ENCODE peak calls at places on chromosome 9, in nine cellular contexts. J is NB4, F is astrocyte, X is mucosa of descending colon, Z is fibroblast of lung, S is upper lobe of right lung, H is GM12865, W is AG10803, T is fibroblast of the aortic adventitia. P is an unnamed sample.
A peak's percentile ranks its signal among the peaks of the same experiment; 100 is the strongest.

GRCh38 chr9:69697475-69697874 is 25.3 kb upstream of the APBA1 start:
- DNase-seq in J (no peak), F (no peak), X (no peak), Z (no peak), S (no peak), H (no peak), W (no peak), T (no peak), P (no peak)

GRCh38 chr9:82101475-82101874 is 112.9 kb downstream of the SPATA31D1 start:
- DNase-seq in J (peak; percentile 5), F (no peak), X (no peak), Z (no peak), S (no peak), H (peak; percentile 2), W (no peak), T (no peak), P (no peak)

GRCh38 chr9:130265431-130266235 is at the start of gene HMCN2:
- DNase-seq in J (peak; percentile 40), F (no peak), X (no peak), Z (no peak), S (no peak), H (no peak), W (no peak), T (no peak), P (no peak)

GRCh38 chr9:94039786-94040185 is 44.5 kb upstream of the PTPDC1 start:
- DNase-seq in J (no peak), F (no peak), X (no peak), Z (no peak), S (no peak), H (no peak), W (no peak), T (no peak), P (no peak)

GRCh38 chr9:131960805-131961495 is 118.7 kb downstream of the MED27 start:
- DNase-seq in J (no peak), F (peak; percentile 60), X (no peak), Z (no peak), S (no peak), H (no peak), W (no peak), T (no peak), P (no peak)

GRCh38 chr9:34089311-34089710 is 37.2 kb downstream of the DCAF12 start:
- DNase-seq in J (no peak), F (peak; percentile 30), X (no peak), Z (no peak), S (no peak), H (no peak), W (no peak), T (no peak), P (no peak)

GRCh38 chr9:34993502-34994428 is 4.2 kb downstream of the DNAJB5 start:
- DNase-seq in J (peak; percentile 60), F (peak; percentile 73), X (peak; percentile 63), Z (peak; percentile 91), S (peak; percentile 53), H (peak; percentile 54), W (peak; percentile 58), T (peak; percentile 80), P (no peak)

GRCh38 chr9:4022435-4023067 is 277.3 kb downstream of the GLIS3 start:
- DNase-seq in J (no peak), F (no peak), X (no peak), Z (peak; percentile 12), S (no peak), H (no peak), W (no peak), T (no peak), P (no peak)

GRCh38 chr9:86413966-86414880 is 60.0 kb upstream of the TUT7 start:
- DNase-seq in J (peak; percentile 28), F (peak; percentile 12), X (no peak), Z (peak; percentile 69), S (no peak), H (peak; percentile 18), W (peak; percentile 51), T (peak; percentile 71), P (no peak)

GRCh38 chr9:133666845-133667244 is 30.7 kb downstream of the DBH start:
- DNase-seq in J (no peak), F (no peak), X (no peak), Z (no peak), S (no peak), H (no peak), W (no peak), T (no peak), P (no peak)

GRCh38 chr9:35553670-35554543 is 51.2 kb upstream of the TESK1 start:
- DNase-seq in J (peak; percentile 85), F (peak; percentile 41), X (no peak), Z (peak; percentile 84), S (no peak), H (peak; percentile 52), W (peak; percentile 83), T (peak; percentile 88), P (no peak)

DNA sequence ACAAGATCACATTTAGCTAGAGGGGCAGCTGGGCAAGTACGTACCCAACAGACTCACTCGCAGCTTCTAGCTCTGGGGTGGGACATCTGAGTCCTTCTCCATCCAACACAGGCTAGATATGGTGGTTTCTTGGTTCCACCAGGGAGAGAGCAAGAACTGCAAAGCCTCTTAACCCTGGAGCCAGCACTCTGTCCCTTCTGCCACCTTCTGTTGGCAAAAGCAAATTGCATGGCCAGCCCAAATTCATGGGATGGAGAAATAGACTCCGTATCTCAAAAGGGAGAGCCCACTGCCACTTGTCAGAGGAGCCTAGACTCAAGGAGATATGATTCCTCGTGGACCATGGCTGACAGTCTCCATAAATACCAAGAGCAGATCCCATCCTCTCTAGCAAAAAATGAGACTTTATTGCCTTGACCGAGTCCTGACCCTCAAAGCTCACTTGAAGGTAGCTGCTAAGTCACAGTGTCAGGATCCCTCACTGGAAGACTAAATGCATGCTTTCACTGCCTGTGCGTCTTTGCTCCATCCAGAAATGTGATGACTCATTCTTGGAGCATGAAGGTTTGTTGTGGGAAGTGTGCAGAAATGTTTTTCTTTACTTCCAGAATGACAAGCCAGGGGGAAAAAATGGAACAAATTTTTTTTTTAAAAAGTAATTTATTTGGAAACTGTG is 28.8 kb upstream of the ROR2 start:
- DNase-seq in J (peak; percentile 60), F (peak; percentile 91), X (no peak), Z (peak; percentile 75), S (no peak), H (peak; percentile 27), W (peak; percentile 95), T (peak; percentile 90), P (peak; percentile 56)
- TF ChIP-seq CTCF in J (peak; percentile 73), F (peak; percentile 36), X (no peak), Z (peak; percentile 16), S (peak; percentile 35), H (peak; percentile 41), W (peak; percentile 58), T (peak; percentile 56), P (peak; percentile 20)

GRCh38 chr9:32704343-32704742 is 68.9 kb upstream of the TAF1L start:
- DNase-seq in J (no peak), F (no peak), X (no peak), Z (no peak), S (no peak), H (no peak), W (no peak), T (no peak), P (no peak)

GRCh38 chr9:32705059-32705458 is 69.6 kb upstream of the TAF1L start:
- DNase-seq in J (no peak), F (peak; percentile 86), X (no peak), Z (no peak), S (no peak), H (no peak), W (peak; percentile 15), T (no peak), P (no peak)

GRCh38 chr9:32701321-32702022 is 66.0 kb upstream of the TAF1L start:
- DNase-seq in J (no peak), F (peak; percentile 42), X (no peak), Z (no peak), S (no peak), H (no peak), W (peak; percentile 11), T (peak; percentile 24), P (no peak)

GRCh38 chr9:32706004-32706749 is 70.7 kb upstream of the TAF1L start:
- DNase-seq in J (no peak), F (peak; percentile 87), X (no peak), Z (no peak), S (no peak), H (no peak), W (no peak), T (peak; percentile 27), P (no peak)

DNA sequence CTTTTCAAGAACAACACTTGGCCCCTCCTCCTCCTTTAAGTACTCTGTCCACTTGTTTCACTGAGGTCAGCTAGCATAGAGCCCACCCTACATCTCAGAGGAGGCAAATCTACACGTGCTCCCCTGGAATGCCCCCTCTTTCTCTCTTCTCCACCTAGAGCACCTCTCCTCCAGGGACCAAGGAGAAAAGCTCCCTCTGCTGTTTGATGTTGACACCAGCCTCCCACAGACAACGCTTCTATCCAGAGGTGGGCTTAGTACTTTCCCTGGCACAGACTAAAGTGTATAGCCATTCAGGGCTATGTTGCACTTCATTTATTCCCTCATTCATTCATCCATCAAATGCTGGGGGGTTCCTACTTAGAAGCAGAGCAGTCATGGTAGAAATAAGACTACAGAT is 68.2 kb upstream of the TAF1L start:
- DNase-seq in J (peak; percentile 46), F (no peak), X (no peak), Z (no peak), S (no peak), H (peak; percentile 11), W (no peak), T (no peak), P (no peak)
- TF ChIP-seq CTCF in J (peak; percentile 70), F (peak; percentile 21), X (no peak), Z (no peak), S (no peak), H (peak; percentile 7), W (peak; percentile 22), T (no peak), P (peak; percentile 10)

DNA sequence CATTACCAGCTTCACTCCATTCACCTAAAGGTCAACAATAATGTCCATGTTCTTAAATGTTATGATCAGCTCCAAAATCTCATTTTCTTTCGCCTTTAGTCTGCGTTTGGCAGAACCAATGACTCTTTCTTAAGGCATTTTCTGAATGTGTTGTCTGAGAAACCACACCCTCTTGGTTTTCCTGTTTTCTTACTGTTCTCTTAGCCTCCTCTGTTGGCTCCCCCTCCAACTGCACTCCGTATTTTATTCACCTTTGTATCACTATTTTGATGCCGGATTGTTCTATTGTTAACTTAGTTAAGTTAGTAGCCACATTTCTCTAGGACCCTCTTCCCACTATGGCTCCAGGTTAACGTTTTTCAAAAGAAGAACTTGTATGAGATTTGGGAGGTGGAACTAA is 185.6 kb downstream of the DMAC1 start:
- DNase-seq in J (no peak), F (no peak), X (no peak), Z (no peak), S (no peak), H (no peak), W (no peak), T (no peak), P (no peak)
- TF ChIP-seq CTCF in J (no peak), F (no peak), X (no peak), Z (no peak), S (no peak), H (no peak), W (no peak), T (no peak), P (no peak)

DNA sequence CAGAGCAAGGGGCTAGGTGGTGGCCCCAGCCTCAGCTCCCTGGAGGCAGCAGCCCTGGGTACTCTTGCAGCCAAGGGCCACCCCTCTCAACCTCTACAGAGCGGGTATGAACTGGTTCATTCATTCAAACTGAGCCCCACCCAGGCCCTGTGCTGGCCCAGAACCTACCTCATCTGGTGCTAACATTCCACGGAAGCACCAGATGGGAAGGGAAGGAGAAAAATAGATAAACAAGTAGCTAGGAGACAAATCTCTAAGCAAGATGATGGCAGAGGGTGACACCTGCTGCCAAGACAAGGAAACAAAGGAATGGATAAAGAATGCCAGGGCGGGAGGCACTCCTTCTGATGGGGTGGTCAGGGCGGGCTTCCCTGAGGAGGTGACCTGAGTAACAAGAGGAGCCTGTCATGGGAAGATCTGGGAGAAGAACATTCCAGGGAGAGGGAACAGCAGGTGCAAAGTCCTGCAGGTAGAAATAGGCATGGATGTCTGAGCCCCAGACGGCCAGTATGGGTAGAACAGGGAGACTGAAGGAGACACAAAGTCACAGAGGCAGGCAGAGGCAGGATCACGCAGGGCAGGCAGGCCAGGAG is 6.1 kb downstream of the ST6GALNAC4 start:
- DNase-seq in J (no peak), F (no peak), X (no peak), Z (peak; percentile 47), S (no peak), H (no peak), W (peak; percentile 83), T (peak; percentile 48), P (no peak)
- TF ChIP-seq CTCF in J (peak; percentile 16), F (no peak), X (no peak), Z (no peak), S (peak; percentile 20), H (no peak), W (peak; percentile 50), T (no peak), P (peak; percentile 33)